ENCODE peak calls at places on chromosomes 3 and 15, in eight cellular contexts. F, R, Z, H, K, C, M and L are unnamed samples.

GRCh38 chr15:98799461-98799971 is 151.2 kb downstream of the IGF1R start:
- DNase-seq in H (no peak), C (no peak), F (no peak), M (peak), Z (no peak), R (no peak), K (no peak), L (peak)

GRCh38 chr3:27666708-27667107 is 55.4 kb downstream of the EOMES start:
- DNase-seq in Z (peak), R (peak), H (peak), M (peak), F (peak), C (peak), K (peak), L (no peak)

GRCh38 chr3:100454684-100455083 is 37.7 kb upstream of the TMEM45A start:
- DNase-seq in H (no peak), F (no peak), R (no peak), K (no peak), Z (no peak), M (no peak), C (no peak), L (no peak)

GRCh38 chr3:135239485-135239884 is 444.4 kb downstream of the EPHB1 start:
- DNase-seq in M (no peak), K (no peak), R (no peak), C (no peak), Z (no peak), F (no peak), H (no peak), L (no peak)

GRCh38 chr3:127262533-127262932 is 25.3 kb downstream of the PRR20G start:
- DNase-seq in H (no peak), F (no peak), Z (no peak), C (no peak), K (no peak), R (no peak), M (no peak), L (no peak)

GRCh38 chr3:87494264-87494663 is 217.9 kb upstream of the POU1F1 start:
- DNase-seq in Z (no peak), C (no peak), M (no peak), R (no peak), K (no peak), F (no peak), H (no peak), L (no peak)

GRCh38 chr3:2061360-2061759 is 37.3 kb upstream of the CNTN4 start:
- DNase-seq in C (no peak), M (no peak), H (no peak), R (no peak), Z (no peak), K (no peak), F (no peak), L (no peak)

GRCh38 chr3:73661262-73661661 is 36.5 kb upstream of the PDZRN3 start:
- DNase-seq in R (peak), C (no peak), Z (no peak), M (peak), F (peak), K (peak), H (no peak), L (no peak)

GRCh38 chr15:56208185-56208584 is 35.5 kb downstream of the RFX7 start:
- DNase-seq in Z (no peak), C (no peak), M (no peak), H (no peak), F (no peak), R (no peak), K (no peak), L (no peak)

GRCh38 chr15:41989573-41990242 is 17.4 kb upstream of the EHD4 start:
- DNase-seq in K (peak), F (peak), C (peak), M (peak), Z (peak), H (peak), R (peak), L (peak)

GRCh38 chr15:65829150-65829764 is 37.2 kb upstream of the DENND4A start:
- DNase-seq in K (no peak), H (no peak), F (no peak), R (no peak), M (peak), Z (no peak), C (no peak), L (no peak)

GRCh38 chr3:22836131-22836530 is 367.0 kb upstream of the UBE2E2 start:
- DNase-seq in H (no peak), K (no peak), C (no peak), F (no peak), R (no peak), M (no peak), Z (no peak), L (no peak)

GRCh38 chr15:48190932-48191573 is 412 bp upstream of the CTXN2 start:
- DNase-seq in H (peak), R (peak), K (peak), F (peak), Z (peak), C (peak), M (peak), L (peak)

GRCh38 chr15:74406992-74407705 is 26.6 kb downstream of the SEMA7A start:
- DNase-seq in K (peak), R (peak), M (peak), H (no peak), C (peak), Z (no peak), F (peak), L (no peak)

GRCh38 chr15:64875641-64876223 is 34.0 kb downstream of the PLEKHO2 start:
- DNase-seq in K (no peak), Z (no peak), F (no peak), M (no peak), H (no peak), R (no peak), C (no peak), L (no peak)

GRCh38 chr3:27681249-27681748 is 40.8 kb downstream of the EOMES start:
- DNase-seq in R (peak), K (peak), F (peak), C (peak), M (peak), H (no peak), Z (no peak), L (no peak)

GRCh38 chr15:29770796-29771195 is 51.5 kb downstream of the TJP1 start:
- DNase-seq in F (peak), M (peak), C (no peak), R (peak), H (no peak), K (no peak), Z (no peak), L (no peak)

GRCh38 chr15:66184936-66185790 is 68.4 kb downstream of the MEGF11 start:
- DNase-seq in F (no peak), K (no peak), C (no peak), H (no peak), Z (no peak), R (no peak), M (no peak), L (no peak)

GRCh38 chr3:133896002-133896761 is 500 bp upstream of the RAB6B start:
- DNase-seq in K (no peak), R (no peak), C (no peak), H (no peak), Z (no peak), F (no peak), M (no peak), L (no peak)

GRCh38 chr15:64883097-64883581 is 28.6 kb upstream of the ANKDD1A start:
- DNase-seq in Z (no peak), H (no peak), K (no peak), C (no peak), M (peak), R (no peak), F (peak), L (no peak)

GRCh38 chr3:46997453-46998091 is 18.1 kb downstream of the NBEAL2 start:
- DNase-seq in M (no peak), Z (peak), C (no peak), F (no peak), K (no peak), R (no peak), H (peak), L (no peak)

GRCh38 chr3:101890716-101891115 is 41.4 kb downstream of the NFKBIZ start:
- DNase-seq in M (peak), C (no peak), R (peak), H (no peak), F (peak), K (peak), Z (no peak), L (no peak)

GRCh38 chr3:50242778-50243551 is 7.0 kb downstream of the GNAI2 start:
- DNase-seq in K (no peak), H (peak), C (no peak), F (peak), Z (peak), M (peak), R (no peak), L (no peak)

GRCh38 chr3:37892917-37893595 is 31.4 kb downstream of the CTDSPL start:
- DNase-seq in C (no peak), Z (peak), K (no peak), M (peak), R (peak), H (peak), F (no peak), L (no peak)

GRCh38 chr3:149003653-149004305 is 12.4 kb downstream of the GYG1 start:
- DNase-seq in R (no peak), H (no peak), F (no peak), Z (no peak), C (no peak), K (no peak), M (no peak), L (no peak)

GRCh38 chr3:39524107-39524506 is 56.6 kb downstream of the MOBP start:
- DNase-seq in R (no peak), K (no peak), H (no peak), C (no peak), F (no peak), M (no peak), Z (no peak), L (no peak)

DNA sequence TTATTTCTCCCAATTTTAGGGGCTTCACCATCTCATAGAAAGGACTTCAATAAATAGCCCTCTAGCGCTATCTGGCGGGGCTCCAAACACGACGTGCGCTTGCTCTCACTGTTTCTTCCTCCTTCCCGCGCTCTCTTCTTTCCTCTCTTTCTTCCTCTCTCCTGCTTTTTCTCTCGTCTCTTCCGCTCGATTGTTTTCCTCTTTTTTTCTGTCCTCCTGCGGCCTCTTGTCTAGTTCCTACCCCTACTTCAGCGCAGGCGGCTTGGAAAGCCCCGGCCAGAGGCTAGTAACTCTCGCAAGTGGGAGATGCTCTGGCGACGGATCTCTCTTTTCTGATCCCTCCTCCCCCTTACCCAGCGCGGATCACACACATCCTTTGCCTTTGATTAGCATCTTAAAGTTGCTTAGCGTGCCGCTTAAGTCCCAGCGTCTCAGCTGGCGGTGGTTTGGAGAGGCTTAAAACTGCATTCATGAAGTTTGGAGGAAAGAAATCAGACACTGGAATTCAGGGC is 6.2 kb upstream of the MEIS2 start:
- DNase-seq in K (no peak), C (no peak), R (no peak), H (peak), Z (peak), F (no peak), M (peak), L (no peak)
- TF ChIP-seq CTCF in K (peak), C (no peak), R (no peak), H (no peak), Z (peak), F (peak), M (peak), L (peak)

DNA sequence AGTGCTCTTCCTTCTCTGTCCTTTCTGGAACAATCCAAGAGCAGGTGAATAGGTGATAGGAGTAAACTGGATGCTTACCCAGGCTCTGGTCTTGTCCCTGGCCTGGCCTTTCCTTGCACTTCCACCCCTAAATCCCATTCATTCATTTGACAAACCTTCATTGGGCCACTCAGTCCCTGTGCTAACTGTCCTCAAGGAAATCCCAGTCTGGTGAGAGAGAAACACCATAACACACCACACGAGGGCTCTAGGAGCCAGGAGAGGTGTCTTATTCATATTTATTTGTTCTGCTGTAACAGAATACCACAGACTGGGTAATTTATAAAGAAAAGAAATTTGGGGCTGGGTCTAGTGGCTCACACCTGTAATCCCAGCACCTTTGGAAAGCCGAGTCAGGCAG is 22.8 kb downstream of the EFCC1 start:
- DNase-seq in K (no peak), C (no peak), H (no peak), R (no peak), M (peak), Z (no peak), F (no peak), L (no peak)
- TF ChIP-seq CTCF in K (peak), C (no peak), H (no peak), R (no peak), M (peak), Z (peak), F (peak), L (peak)

DNA sequence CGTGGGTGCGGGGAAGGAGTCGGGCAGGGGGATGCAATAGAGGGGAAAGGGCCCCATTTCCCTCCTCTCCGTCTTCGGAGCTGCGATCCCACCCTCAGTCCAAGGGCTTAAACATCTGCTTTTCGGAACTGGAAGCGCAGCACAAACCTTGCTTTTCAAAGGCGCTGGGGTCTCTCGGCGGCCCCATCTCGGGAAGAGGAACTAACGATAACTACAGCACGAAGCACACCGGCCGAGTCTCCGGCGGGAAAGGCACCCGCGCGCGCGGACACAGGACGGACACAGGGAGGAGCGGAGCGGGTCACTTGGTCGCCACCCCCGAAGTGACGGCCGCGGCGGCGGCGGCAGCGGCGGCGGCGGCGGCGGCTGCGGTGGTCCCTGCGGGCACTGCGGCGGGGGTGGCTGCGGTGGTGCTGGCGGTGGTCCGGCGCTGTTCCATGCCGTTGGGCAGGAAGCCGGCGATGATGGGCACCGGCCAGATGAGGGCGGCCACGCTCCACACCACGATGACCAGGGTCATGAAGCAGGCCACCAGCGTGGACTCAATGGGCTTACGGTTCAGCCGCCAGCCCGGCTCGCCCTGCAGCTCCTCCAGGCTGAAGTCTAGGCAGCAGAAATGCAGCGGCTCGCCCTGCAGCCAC is 1.1 kb downstream of the TMEM158 start:
- DNase-seq in K (peak), Z (peak), R (peak), H (peak), C (no peak), M (peak), F (peak), L (peak)
- TF ChIP-seq CTCF in K (peak), Z (peak), R (peak), H (peak), C (peak), M (peak), F (peak), L (peak)

GRCh38 chr3:186277268-186277909 is 84.6 kb downstream of the DGKG start:
- DNase-seq in R (peak), M (peak), H (no peak), C (peak), Z (no peak), F (peak), K (peak), L (no peak)
- TF ChIP-seq CTCF in R (peak), M (peak), H (peak), C (peak), Z (peak), F (peak), K (peak), L (peak)

GRCh38 chr15:53581513-53581912 is 177.9 kb downstream of the WDR72 start:
- DNase-seq in K (no peak), R (no peak), H (no peak), F (no peak), C (no peak), Z (no peak), M (no peak), L (no peak)

GRCh38 chr15:53588773-53589172 is 170.7 kb downstream of the WDR72 start:
- DNase-seq in C (no peak), R (no peak), K (no peak), Z (no peak), M (no peak), H (no peak), F (peak), L (no peak)

GRCh38 chr15:53589526-53590057 is 169.9 kb downstream of the WDR72 start:
- DNase-seq in Z (no peak), C (no peak), M (no peak), H (no peak), F (no peak), K (no peak), R (no peak), L (no peak)

GRCh38 chr15:53591041-53591440 is 168.4 kb downstream of the WDR72 start:
- DNase-seq in M (no peak), C (no peak), H (no peak), K (no peak), Z (no peak), F (no peak), R (no peak), L (no peak)

GRCh38 chr15:53586815-53587214 is 172.6 kb downstream of the WDR72 start:
- DNase-seq in C (no peak), F (peak), M (no peak), Z (no peak), K (no peak), R (no peak), H (no peak), L (peak)
- TF ChIP-seq CTCF in C (no peak), F (peak), M (no peak), Z (peak), K (no peak), R (no peak), H (no peak), L (peak)

GRCh38 chr3:114213669-114214541 is 23.5 kb downstream of the ZNF80 start:
- DNase-seq in M (peak), H (no peak), C (peak), Z (no peak), F (peak), K (peak), R (peak), L (no peak)
- TF ChIP-seq CTCF in M (no peak), H (no peak), C (no peak), Z (no peak), F (peak), K (no peak), R (no peak), L (no peak)

DNA sequence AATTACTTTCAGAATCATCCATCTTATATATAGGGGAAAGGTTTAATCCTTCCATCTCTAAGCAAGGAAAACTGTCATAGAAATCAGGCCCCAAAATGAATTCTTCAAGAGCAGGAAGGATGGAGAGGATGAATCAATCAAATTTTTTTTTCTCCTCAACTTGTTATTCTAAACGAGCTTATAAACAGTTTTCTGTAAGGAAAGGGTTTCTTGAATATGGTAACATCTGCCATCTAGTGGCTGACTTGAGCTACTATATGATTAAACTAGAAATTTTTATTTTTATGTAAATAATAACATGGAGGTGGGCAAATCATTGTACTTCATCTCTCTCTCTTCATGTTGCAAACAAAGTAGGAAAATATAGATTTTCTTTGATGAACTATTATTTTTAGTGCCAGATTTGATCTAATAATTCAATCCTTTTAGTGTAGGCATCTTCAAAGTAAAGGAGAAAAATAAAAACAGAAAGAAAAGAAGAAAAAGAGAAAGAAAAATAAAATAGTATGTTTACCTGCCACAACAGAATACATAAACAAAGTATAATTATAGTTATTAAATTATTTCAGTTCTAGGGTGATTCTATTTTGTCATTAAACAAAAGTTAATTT is 146.6 kb downstream of the SERPINI1 start:
- DNase-seq in R (peak), H (no peak), Z (no peak), C (peak), F (peak), K (peak), M (peak), L (no peak)
- TF ChIP-seq CTCF in R (peak), H (peak), Z (peak), C (peak), F (peak), K (peak), M (peak), L (peak)

GRCh38 chr15:91787198-91787597 is 66.3 kb upstream of the SLCO3A1 start:
- DNase-seq in H (no peak), K (no peak), F (no peak), R (no peak), M (no peak), Z (no peak), C (no peak), L (no peak)
- TF ChIP-seq CTCF in H (no peak), K (no peak), F (no peak), R (no peak), M (no peak), Z (no peak), C (no peak), L (no peak)

DNA sequence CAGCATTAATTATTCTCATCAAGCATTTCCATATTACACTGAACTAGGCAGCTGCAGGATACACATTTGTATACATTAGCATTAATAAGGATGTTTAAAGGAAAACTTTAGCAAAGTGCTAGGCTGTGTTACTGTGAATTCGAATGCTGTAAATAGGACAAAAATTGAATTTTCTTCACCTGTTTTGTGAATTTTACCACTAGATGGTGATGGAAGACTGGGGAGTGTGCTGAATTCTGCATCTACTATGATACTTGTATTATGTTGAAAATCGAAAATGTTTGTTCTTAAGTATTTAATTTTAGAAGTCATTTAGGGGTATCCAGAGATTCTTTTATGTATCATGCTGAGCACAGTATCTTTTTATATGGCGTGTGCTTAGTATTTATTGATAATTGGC is 12.3 kb upstream of the P2RY14 start:
- DNase-seq in M (peak), R (peak), K (no peak), C (no peak), F (no peak), H (no peak), Z (no peak), L (no peak)
- TF ChIP-seq CTCF in M (peak), R (peak), K (peak), C (peak), F (peak), H (peak), Z (peak), L (peak)